ENCODE peak calls at places on chromosomes 4 and X, in nine cellular contexts. One of them, this sample, is unnamed.

GRCh38 chrX:32024072-32024471 is 952.2 kb upstream of the FTHL17 start:
- DNase-seq in lung: no peak
- DNase-seq in uterus: no peak
- DNase-seq in upper lobe of right lung: no peak
- DNase-seq in endothelial cell of umbilical vein: no peak
- DNase-seq in effector memory CD4-positive, alpha-beta T cell: no peak
- DNase-seq in CD4-positive, CD25-positive, alpha-beta regulatory T cell: no peak
- DNase-seq in A549: no peak
- DNase-seq in SJSA1: no peak
- DNase-seq in this sample: no peak

GRCh38 chrX:38819709-38820108 is 18.4 kb downstream of the MID1IP1 start:
- DNase-seq in SJSA1: no peak
- DNase-seq in lung: no peak
- DNase-seq in A549: no peak
- DNase-seq in effector memory CD4-positive, alpha-beta T cell: no peak
- DNase-seq in endothelial cell of umbilical vein: no peak
- DNase-seq in uterus: no peak
- DNase-seq in upper lobe of right lung: no peak
- DNase-seq in CD4-positive, CD25-positive, alpha-beta regulatory T cell: no peak
- DNase-seq in this sample: no peak

GRCh38 chrX:40996886-40997530 is 88.2 kb upstream of the USP9X start:
- DNase-seq in uterus: no peak
- DNase-seq in effector memory CD4-positive, alpha-beta T cell: no peak
- DNase-seq in endothelial cell of umbilical vein: peak
- DNase-seq in CD4-positive, CD25-positive, alpha-beta regulatory T cell: no peak
- DNase-seq in upper lobe of right lung: no peak
- DNase-seq in SJSA1: peak
- DNase-seq in lung: no peak
- DNase-seq in A549: peak
- DNase-seq in this sample: no peak

GRCh38 chr4:576991-577498 is 950 bp upstream of the TMEM271 start:
- DNase-seq in upper lobe of right lung: no peak
- DNase-seq in A549: no peak
- DNase-seq in CD4-positive, CD25-positive, alpha-beta regulatory T cell: no peak
- DNase-seq in SJSA1: no peak
- DNase-seq in endothelial cell of umbilical vein: no peak
- DNase-seq in uterus: no peak
- DNase-seq in lung: no peak
- DNase-seq in effector memory CD4-positive, alpha-beta T cell: no peak
- DNase-seq in this sample: no peak

GRCh38 chr4:139834210-139834609 is 168.6 kb downstream of the MGST2 start:
- DNase-seq in A549: no peak
- DNase-seq in upper lobe of right lung: no peak
- DNase-seq in SJSA1: no peak
- DNase-seq in CD4-positive, CD25-positive, alpha-beta regulatory T cell: no peak
- DNase-seq in endothelial cell of umbilical vein: no peak
- DNase-seq in effector memory CD4-positive, alpha-beta T cell: no peak
- DNase-seq in uterus: no peak
- DNase-seq in lung: no peak
- DNase-seq in this sample: no peak

GRCh38 chr4:124863039-124863545 is 150.6 kb upstream of the ANKRD50 start:
- DNase-seq in A549: no peak
- DNase-seq in endothelial cell of umbilical vein: no peak
- DNase-seq in effector memory CD4-positive, alpha-beta T cell: no peak
- DNase-seq in CD4-positive, CD25-positive, alpha-beta regulatory T cell: no peak
- DNase-seq in uterus: no peak
- DNase-seq in SJSA1: no peak
- DNase-seq in lung: no peak
- DNase-seq in upper lobe of right lung: no peak
- DNase-seq in this sample: no peak

GRCh38 chr4:41644288-41644914 is 104.1 kb downstream of the PHOX2B start:
- DNase-seq in A549: no peak
- DNase-seq in uterus: peak
- DNase-seq in CD4-positive, CD25-positive, alpha-beta regulatory T cell: no peak
- DNase-seq in effector memory CD4-positive, alpha-beta T cell: no peak
- DNase-seq in endothelial cell of umbilical vein: peak
- DNase-seq in lung: peak
- DNase-seq in SJSA1: no peak
- DNase-seq in upper lobe of right lung: peak
- DNase-seq in this sample: peak

GRCh38 chrX:79452879-79453278 is 85.7 kb upstream of the ITM2A start:
- DNase-seq in lung: no peak
- DNase-seq in upper lobe of right lung: no peak
- DNase-seq in effector memory CD4-positive, alpha-beta T cell: no peak
- DNase-seq in CD4-positive, CD25-positive, alpha-beta regulatory T cell: no peak
- DNase-seq in A549: no peak
- DNase-seq in uterus: no peak
- DNase-seq in SJSA1: no peak
- DNase-seq in endothelial cell of umbilical vein: no peak
- DNase-seq in this sample: no peak

GRCh38 chrX:55004231-55004630 is 4.1 kb downstream of the APEX2 start:
- DNase-seq in upper lobe of right lung: no peak
- DNase-seq in CD4-positive, CD25-positive, alpha-beta regulatory T cell: no peak
- DNase-seq in lung: no peak
- DNase-seq in A549: no peak
- DNase-seq in SJSA1: no peak
- DNase-seq in endothelial cell of umbilical vein: no peak
- DNase-seq in effector memory CD4-positive, alpha-beta T cell: no peak
- DNase-seq in uterus: no peak
- DNase-seq in this sample: no peak

GRCh38 chr4:60034371-60034770 is 1165.8 kb upstream of the ADGRL3 start:
- DNase-seq in upper lobe of right lung: no peak
- DNase-seq in lung: no peak
- DNase-seq in endothelial cell of umbilical vein: no peak
- DNase-seq in SJSA1: no peak
- DNase-seq in uterus: no peak
- DNase-seq in CD4-positive, CD25-positive, alpha-beta regulatory T cell: no peak
- DNase-seq in effector memory CD4-positive, alpha-beta T cell: no peak
- DNase-seq in A549: no peak
- DNase-seq in this sample: no peak

GRCh38 chr4:181662383-181662782 is 580.8 kb upstream of the TENM3 start:
- DNase-seq in effector memory CD4-positive, alpha-beta T cell: no peak
- DNase-seq in endothelial cell of umbilical vein: no peak
- DNase-seq in CD4-positive, CD25-positive, alpha-beta regulatory T cell: no peak
- DNase-seq in A549: no peak
- DNase-seq in upper lobe of right lung: no peak
- DNase-seq in SJSA1: peak
- DNase-seq in uterus: no peak
- DNase-seq in lung: no peak
- DNase-seq in this sample: no peak

DNA sequence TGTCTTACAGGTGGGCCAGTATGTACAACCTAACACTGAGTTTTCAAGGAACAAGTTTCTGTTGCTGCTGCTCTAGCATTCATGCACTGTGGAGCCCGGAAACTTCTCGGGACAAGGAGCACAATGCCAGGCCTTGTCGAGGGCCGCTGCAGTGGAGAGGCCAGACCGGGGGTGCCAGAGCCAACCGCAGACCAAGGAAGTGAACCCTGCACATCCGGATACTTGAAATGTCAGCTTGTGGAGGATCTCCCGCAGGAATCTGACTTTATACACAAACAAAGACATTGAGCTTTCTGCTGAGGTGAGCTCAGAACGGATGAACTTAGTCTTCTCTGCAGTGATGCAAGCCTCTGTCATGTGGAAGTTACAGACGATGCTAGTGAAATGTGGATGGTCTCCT is 99.5 kb downstream of the ZNF827 start:
- DNase-seq in A549: no peak
- DNase-seq in CD4-positive, CD25-positive, alpha-beta regulatory T cell: no peak
- DNase-seq in SJSA1: no peak
- DNase-seq in endothelial cell of umbilical vein: no peak
- DNase-seq in upper lobe of right lung: no peak
- DNase-seq in lung: no peak
- DNase-seq in uterus: no peak
- DNase-seq in effector memory CD4-positive, alpha-beta T cell: no peak
- DNase-seq in this sample: no peak
- H3K27ac ChIP-seq in A549: no peak
- H3K27ac ChIP-seq in CD4-positive, CD25-positive, alpha-beta regulatory T cell: no peak
- H3K27ac ChIP-seq in SJSA1: peak
- H3K27ac ChIP-seq in endothelial cell of umbilical vein: no peak
- H3K27ac ChIP-seq in upper lobe of right lung: no peak
- H3K27ac ChIP-seq in lung: no peak
- H3K27ac ChIP-seq in uterus: no peak
- H3K27ac ChIP-seq in effector memory CD4-positive, alpha-beta T cell: no peak
- H3K27ac ChIP-seq in this sample: no peak

DNA sequence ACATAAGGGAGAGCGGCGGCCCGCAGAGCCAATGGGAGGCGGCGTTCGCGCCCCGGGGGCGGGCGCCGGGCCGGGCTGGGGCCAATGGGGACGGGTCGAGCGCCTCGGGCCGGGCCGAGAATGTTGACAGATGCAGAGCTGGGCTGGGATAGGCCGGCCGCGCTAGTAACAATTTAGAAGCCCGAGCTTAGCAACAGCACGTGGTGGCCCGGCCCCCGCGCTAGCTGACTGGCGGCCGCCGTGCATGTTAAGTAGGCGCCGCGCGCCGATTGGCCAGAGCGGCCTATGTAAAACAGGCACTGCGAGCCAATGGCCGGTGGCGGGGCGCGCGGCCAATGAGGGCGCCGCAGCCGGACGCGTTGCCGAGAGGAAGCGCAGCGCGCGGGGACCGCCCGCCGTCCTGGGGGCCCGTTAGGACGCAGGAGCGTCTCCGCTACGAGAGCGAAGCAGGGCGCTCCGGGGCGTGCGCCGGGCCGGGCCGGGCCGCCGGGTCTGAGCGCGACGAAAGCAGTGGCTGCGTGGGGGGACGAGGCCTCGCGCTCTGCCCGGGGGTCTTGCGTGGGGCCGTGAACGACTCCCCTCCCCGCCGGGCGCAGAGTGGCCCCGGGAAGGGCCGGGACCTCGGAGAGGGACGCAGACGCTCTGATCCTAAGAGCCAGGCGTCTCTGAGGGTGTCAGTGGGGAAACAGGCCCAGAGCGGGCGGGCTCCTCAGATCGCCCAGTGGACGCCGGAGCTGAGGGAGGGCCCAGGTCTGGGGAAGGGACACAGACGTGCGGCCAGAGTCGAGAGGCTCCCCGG is 435 bp upstream of the MXD4 start:
- DNase-seq in effector memory CD4-positive, alpha-beta T cell: peak
- DNase-seq in A549: peak
- DNase-seq in SJSA1: peak
- DNase-seq in upper lobe of right lung: peak
- DNase-seq in uterus: peak
- DNase-seq in CD4-positive, CD25-positive, alpha-beta regulatory T cell: peak
- DNase-seq in endothelial cell of umbilical vein: peak
- DNase-seq in lung: peak
- DNase-seq in this sample: peak
- H3K27ac ChIP-seq in effector memory CD4-positive, alpha-beta T cell: peak
- H3K27ac ChIP-seq in A549: peak
- H3K27ac ChIP-seq in SJSA1: peak
- H3K27ac ChIP-seq in upper lobe of right lung: peak
- H3K27ac ChIP-seq in uterus: peak
- H3K27ac ChIP-seq in CD4-positive, CD25-positive, alpha-beta regulatory T cell: peak
- H3K27ac ChIP-seq in endothelial cell of umbilical vein: peak
- H3K27ac ChIP-seq in lung: peak
- H3K27ac ChIP-seq in this sample: peak

GRCh38 chr4:73170518-73171198 is 87.9 kb downstream of the ANKRD17 start:
- DNase-seq in endothelial cell of umbilical vein: no peak
- DNase-seq in effector memory CD4-positive, alpha-beta T cell: no peak
- DNase-seq in SJSA1: no peak
- DNase-seq in CD4-positive, CD25-positive, alpha-beta regulatory T cell: no peak
- DNase-seq in A549: no peak
- DNase-seq in upper lobe of right lung: no peak
- DNase-seq in lung: no peak
- DNase-seq in uterus: no peak
- DNase-seq in this sample: no peak

GRCh38 chr4:73166212-73166611 is 92.4 kb downstream of the ANKRD17 start:
- DNase-seq in lung: no peak
- DNase-seq in effector memory CD4-positive, alpha-beta T cell: no peak
- DNase-seq in endothelial cell of umbilical vein: no peak
- DNase-seq in uterus: no peak
- DNase-seq in upper lobe of right lung: no peak
- DNase-seq in A549: no peak
- DNase-seq in CD4-positive, CD25-positive, alpha-beta regulatory T cell: no peak
- DNase-seq in SJSA1: no peak
- DNase-seq in this sample: no peak

GRCh38 chr4:73172166-73172565 is 86.4 kb downstream of the ANKRD17 start:
- DNase-seq in uterus: no peak
- DNase-seq in SJSA1: no peak
- DNase-seq in CD4-positive, CD25-positive, alpha-beta regulatory T cell: no peak
- DNase-seq in lung: no peak
- DNase-seq in A549: no peak
- DNase-seq in upper lobe of right lung: no peak
- DNase-seq in endothelial cell of umbilical vein: no peak
- DNase-seq in effector memory CD4-positive, alpha-beta T cell: no peak
- DNase-seq in this sample: no peak
- H3K27ac ChIP-seq in uterus: no peak
- H3K27ac ChIP-seq in SJSA1: no peak
- H3K27ac ChIP-seq in CD4-positive, CD25-positive, alpha-beta regulatory T cell: no peak
- H3K27ac ChIP-seq in lung: no peak
- H3K27ac ChIP-seq in A549: no peak
- H3K27ac ChIP-seq in upper lobe of right lung: no peak
- H3K27ac ChIP-seq in endothelial cell of umbilical vein: no peak
- H3K27ac ChIP-seq in effector memory CD4-positive, alpha-beta T cell: no peak
- H3K27ac ChIP-seq in this sample: no peak

GRCh38 chr4:185227713-185228278 is 18.4 kb downstream of the SNX25 start:
- DNase-seq in A549: no peak
- DNase-seq in upper lobe of right lung: no peak
- DNase-seq in lung: no peak
- DNase-seq in SJSA1: no peak
- DNase-seq in effector memory CD4-positive, alpha-beta T cell: no peak
- DNase-seq in uterus: no peak
- DNase-seq in endothelial cell of umbilical vein: no peak
- DNase-seq in CD4-positive, CD25-positive, alpha-beta regulatory T cell: no peak
- DNase-seq in this sample: no peak

GRCh38 chr4:185229021-185229818 is 19.8 kb downstream of the SNX25 start:
- DNase-seq in lung: peak
- DNase-seq in SJSA1: no peak
- DNase-seq in endothelial cell of umbilical vein: no peak
- DNase-seq in uterus: no peak
- DNase-seq in upper lobe of right lung: no peak
- DNase-seq in CD4-positive, CD25-positive, alpha-beta regulatory T cell: no peak
- DNase-seq in A549: no peak
- DNase-seq in effector memory CD4-positive, alpha-beta T cell: no peak
- DNase-seq in this sample: no peak

GRCh38 chr4:185222598-185222997 is 13.2 kb downstream of the SNX25 start:
- DNase-seq in SJSA1: no peak
- DNase-seq in upper lobe of right lung: no peak
- DNase-seq in endothelial cell of umbilical vein: no peak
- DNase-seq in lung: no peak
- DNase-seq in CD4-positive, CD25-positive, alpha-beta regulatory T cell: no peak
- DNase-seq in effector memory CD4-positive, alpha-beta T cell: no peak
- DNase-seq in uterus: no peak
- DNase-seq in A549: no peak
- DNase-seq in this sample: no peak

GRCh38 chr4:185224597-185224996 is 15.2 kb downstream of the SNX25 start:
- DNase-seq in effector memory CD4-positive, alpha-beta T cell: no peak
- DNase-seq in endothelial cell of umbilical vein: no peak
- DNase-seq in CD4-positive, CD25-positive, alpha-beta regulatory T cell: no peak
- DNase-seq in lung: no peak
- DNase-seq in upper lobe of right lung: no peak
- DNase-seq in SJSA1: peak
- DNase-seq in uterus: no peak
- DNase-seq in A549: no peak
- DNase-seq in this sample: no peak

DNA sequence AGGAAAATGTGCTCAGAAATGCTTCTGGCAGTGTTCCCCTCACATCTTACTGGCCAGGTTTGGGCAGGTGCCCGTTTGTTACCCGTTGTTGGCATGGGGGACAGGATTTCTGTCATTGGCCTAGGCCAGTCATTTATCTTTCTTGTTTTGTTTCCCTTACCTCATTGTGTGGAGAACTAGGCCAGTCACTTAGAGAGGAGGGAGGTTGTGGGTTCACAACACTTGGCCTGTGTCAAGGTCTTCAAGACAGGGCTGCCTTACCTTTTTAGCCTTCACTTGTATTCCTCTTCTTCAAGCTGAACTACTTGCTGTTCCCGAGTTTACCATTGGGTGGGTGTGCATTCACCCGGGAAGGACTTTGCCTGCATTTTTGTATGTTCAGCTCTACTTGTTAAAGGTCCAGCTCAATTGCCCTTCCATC is 17.7 kb downstream of the SNX25 start:
- DNase-seq in SJSA1: no peak
- DNase-seq in upper lobe of right lung: no peak
- DNase-seq in lung: no peak
- DNase-seq in A549: no peak
- DNase-seq in uterus: no peak
- DNase-seq in CD4-positive, CD25-positive, alpha-beta regulatory T cell: no peak
- DNase-seq in effector memory CD4-positive, alpha-beta T cell: no peak
- DNase-seq in endothelial cell of umbilical vein: peak
- DNase-seq in this sample: no peak
- H3K27ac ChIP-seq in SJSA1: no peak
- H3K27ac ChIP-seq in upper lobe of right lung: no peak
- H3K27ac ChIP-seq in lung: no peak
- H3K27ac ChIP-seq in A549: no peak
- H3K27ac ChIP-seq in uterus: no peak
- H3K27ac ChIP-seq in CD4-positive, CD25-positive, alpha-beta regulatory T cell: no peak
- H3K27ac ChIP-seq in effector memory CD4-positive, alpha-beta T cell: no peak
- H3K27ac ChIP-seq in endothelial cell of umbilical vein: no peak
- H3K27ac ChIP-seq in this sample: no peak

This sample was measured in heart left ventricle.